ENCODE peak calls at places on chromosomes 16 and 17, in four cellular contexts. W, D, S and Z are unnamed samples.

GRCh38 chr17:8856869-8857575 is 10.5 kb downstream of the PIK3R6 start:
- DNase-seq in D (no peak), W (no peak), S (no peak), Z (no peak)

GRCh38 chr17:4607773-4608187 is 23.5 kb downstream of the SMTNL2 start:
- DNase-seq in W (no peak), D (peak; percentile 91), S (peak; percentile 83), Z (peak; percentile 70)

GRCh38 chr16:11354733-11355574 is 9.7 kb downstream of the RMI2 start:
- DNase-seq in W (no peak), S (no peak), D (no peak), Z (no peak)

GRCh38 chr16:17827313-17827712 is 356.6 kb upstream of the XYLT1 start:
- DNase-seq in D (no peak), S (peak; percentile 53), W (no peak), Z (no peak)

GRCh38 chr16:72189865-72190371 is 18.0 kb upstream of the PMFBP1 start:
- DNase-seq in W (no peak), D (no peak), S (peak; percentile 67), Z (no peak)

GRCh38 chr17:82315703-82316358 is 1.6 kb downstream of the CD7 start:
- DNase-seq in D (no peak), S (no peak), W (no peak), Z (no peak)

GRCh38 chr16:87143661-87144121 is 173.5 kb downstream of the C16orf95 start:
- DNase-seq in S (no peak), W (no peak), D (no peak), Z (no peak)

GRCh38 chr16:77211880-77212735 is 12.9 kb downstream of the SYCE1L start:
- DNase-seq in S (peak; percentile 80), D (peak; percentile 38), W (no peak), Z (peak; percentile 52)

GRCh38 chr17:37756060-37756459 is 11.2 kb upstream of the HNF1B start:
- DNase-seq in D (no peak), W (no peak), S (no peak), Z (no peak)

GRCh38 chr16:75317101-75317522 is 65.7 kb upstream of the BCAR1 start:
- DNase-seq in S (no peak), D (no peak), W (no peak), Z (peak; percentile 53)

GRCh38 chr16:50742521-50743150 is 750 bp downstream of the CYLD start:
- DNase-seq in W (no peak), S (peak; percentile 57), D (peak; percentile 40), Z (no peak)

GRCh38 chr17:927611-928461 is 51.7 kb downstream of the NXN start:
- DNase-seq in D (no peak), S (peak; percentile 98), W (peak; percentile 65), Z (peak; percentile 86)

GRCh38 chr16:57807968-57808528 is 5.8 kb upstream of the KIFC3 start:
- DNase-seq in W (peak; percentile 24), S (peak; percentile 90), D (peak; percentile 79), Z (peak; percentile 82)

GRCh38 chr17:61770752-61771533 is 92.4 kb downstream of the BRIP1 start:
- DNase-seq in S (peak; percentile 23), W (no peak), D (no peak), Z (no peak)

GRCh38 chr17:73184133-73184993 is 8.5 kb upstream of the COG1 start:
- DNase-seq in D (no peak), W (no peak), S (no peak), Z (no peak)

GRCh38 chr17:78972507-78973105 is 7.1 kb downstream of the LGALS3BP start:
- DNase-seq in S (no peak), W (no peak), D (no peak), Z (no peak)

GRCh38 chr17:77345260-77345910 is 204.6 kb downstream of the SEC14L1 start:
- DNase-seq in W (no peak), D (no peak), S (no peak), Z (no peak)